ENCODE peak calls at places on chromosomes 5 and 9, in four cellular contexts. C, F, E and L are unnamed samples.

GRCh38 chr5:107457138-107457537 is 213.6 kb downstream of the EFNA5 start:
- DNase-seq in C (no peak), F (no peak), E (no peak), L (no peak)

GRCh38 chr5:142151436-142152382 is 43.1 kb downstream of the NDFIP1 start:
- DNase-seq in C (peak), F (peak), E (peak), L (peak)

GRCh38 chr5:33894566-33894965 is 2.8 kb upstream of the ADAMTS12 start:
- DNase-seq in C (no peak), F (peak), E (no peak), L (no peak)

GRCh38 chr9:107243757-107244156 is 39.3 kb upstream of the RAD23B start:
- DNase-seq in C (peak), F (peak), E (peak), L (peak)

GRCh38 chr5:52560366-52560765 is 227.3 kb upstream of the ITGA1 start:
- DNase-seq in C (no peak), F (no peak), E (no peak), L (no peak)

GRCh38 chr9:85178486-85178885 is 509.0 kb downstream of the NTRK2 start:
- DNase-seq in C (no peak), F (no peak), E (no peak), L (no peak)

GRCh38 chr5:137264041-137264440 is 235.1 kb downstream of the SPOCK1 start:
- DNase-seq in C (no peak), F (no peak), E (no peak), L (no peak)

GRCh38 chr9:122126340-122127333 is 32.9 kb downstream of the NDUFA8 start:
- DNase-seq in C (peak), F (peak), E (no peak), L (no peak)

GRCh38 chr9:134136117-134136996 is 475 bp downstream of the WDR5 start:
- DNase-seq in C (peak), F (no peak), E (peak), L (peak)

GRCh38 chr5:157541452-157542118 is 34.0 kb downstream of the ADAM19 start:
- DNase-seq in C (no peak), F (no peak), E (no peak), L (no peak)

GRCh38 chr9:35306281-35306680 is 144.5 kb downstream of the UNC13B start:
- DNase-seq in C (no peak), F (peak), E (no peak), L (no peak)

GRCh38 chr9:130997925-130998595 is 10.9 kb upstream of the LAMC3 start:
- DNase-seq in C (peak), F (peak), E (peak), L (peak)

GRCh38 chr9:128296340-128297220 is 20.5 kb downstream of the SWI5 start:
- DNase-seq in C (no peak), F (no peak), E (no peak), L (no peak)

GRCh38 chr5:127320032-127320945 is 29.7 kb downstream of the MEGF10 start:
- DNase-seq in C (peak), F (peak), E (no peak), L (peak)

GRCh38 chr5:31364881-31365636 is 166.8 kb downstream of the DROSHA start:
- DNase-seq in C (no peak), F (peak), E (no peak), L (no peak)

GRCh38 chr9:12069366-12069765 is 623.8 kb upstream of the TYRP1 start:
- DNase-seq in C (no peak), F (no peak), E (peak), L (no peak)

GRCh38 chr5:6734243-6734695 is 21.0 kb downstream of the TENT4A start:
- DNase-seq in C (no peak), F (no peak), E (no peak), L (no peak)

GRCh38 chr9:112945620-112946208 is 55.0 kb upstream of the SLC46A2 start:
- DNase-seq in C (peak), F (no peak), E (peak), L (peak)

GRCh38 chr9:110404473-110404872 is 66.8 kb upstream of the TXNDC8 start:
- DNase-seq in C (no peak), F (no peak), E (no peak), L (no peak)

GRCh38 chr9:13064060-13064459 is 215.4 kb downstream of the MPDZ start:
- DNase-seq in C (no peak), F (no peak), E (no peak), L (no peak)